ENCODE peak calls at places on chromosomes 11 and 22, in four cellular contexts. One of them, this sample, is unnamed.

GRCh38 chr11:79400717-79401330 is 40.0 kb downstream of the TENM4 start:
- DNase-seq in cardiac muscle cell: peak; percentile 60
- DNase-seq in K562: peak; percentile 10
- DNase-seq in CD8-positive, alpha-beta memory T cell: no peak
- DNase-seq in this sample: no peak

GRCh38 chr11:34027516-34028406 is 23.8 kb upstream of the CAPRIN1 start:
- DNase-seq in K562: no peak
- DNase-seq in CD8-positive, alpha-beta memory T cell: no peak
- DNase-seq in cardiac muscle cell: no peak
- DNase-seq in this sample: no peak

GRCh38 chr11:134488913-134489312 is 76.9 kb upstream of the B3GAT1 start:
- DNase-seq in CD8-positive, alpha-beta memory T cell: no peak
- DNase-seq in K562: no peak
- DNase-seq in cardiac muscle cell: no peak
- DNase-seq in this sample: no peak

GRCh38 chr11:83736689-83737088 is 450.5 kb upstream of the CCDC90B start:
- DNase-seq in K562: no peak
- DNase-seq in cardiac muscle cell: no peak
- DNase-seq in CD8-positive, alpha-beta memory T cell: no peak
- DNase-seq in this sample: no peak

GRCh38 chr11:12276831-12277475 is 100.4 kb upstream of the PARVA start:
- DNase-seq in K562: no peak
- DNase-seq in CD8-positive, alpha-beta memory T cell: no peak
- DNase-seq in cardiac muscle cell: no peak
- DNase-seq in this sample: no peak

GRCh38 chr11:111541209-111542061 is 915 bp downstream of the LAYN start:
- DNase-seq in CD8-positive, alpha-beta memory T cell: peak; percentile 10
- DNase-seq in K562: no peak
- DNase-seq in cardiac muscle cell: peak; percentile 36
- DNase-seq in this sample: peak; percentile 55

GRCh38 chr11:114242032-114242431 is 54.2 kb upstream of the NNMT start:
- DNase-seq in CD8-positive, alpha-beta memory T cell: no peak
- DNase-seq in cardiac muscle cell: no peak
- DNase-seq in K562: no peak
- DNase-seq in this sample: no peak

GRCh38 chr11:104435498-104435897 is 271.6 kb upstream of the PDGFD start:
- DNase-seq in CD8-positive, alpha-beta memory T cell: no peak
- DNase-seq in cardiac muscle cell: peak; percentile 6
- DNase-seq in K562: peak; percentile 22
- DNase-seq in this sample: no peak

GRCh38 chr22:33352768-33353167 is 294.6 kb upstream of the SYN3 start:
- DNase-seq in K562: no peak
- DNase-seq in CD8-positive, alpha-beta memory T cell: no peak
- DNase-seq in cardiac muscle cell: no peak
- DNase-seq in this sample: no peak

GRCh38 chr11:35313066-35313765 is 106.1 kb downstream of the SLC1A2 start:
- DNase-seq in K562: no peak
- DNase-seq in CD8-positive, alpha-beta memory T cell: no peak
- DNase-seq in cardiac muscle cell: peak; percentile 7
- DNase-seq in this sample: no peak

GRCh38 chr11:16001899-16002426 is 354.4 kb downstream of the SOX6 start:
- DNase-seq in CD8-positive, alpha-beta memory T cell: no peak
- DNase-seq in K562: no peak
- DNase-seq in cardiac muscle cell: no peak
- DNase-seq in this sample: peak; percentile 97
- H3K27ac ChIP-seq in CD8-positive, alpha-beta memory T cell: no peak overlapping the region
- H3K27ac ChIP-seq in K562: no peak overlapping the region
- H3K27ac ChIP-seq in cardiac muscle cell: no peak overlapping the region
- H3K27ac ChIP-seq in this sample: peak overlapping the region; percentile 2

GRCh38 chr11:19418221-19418620 is 177.5 kb upstream of the E2F8 start:
- DNase-seq in K562: no peak
- DNase-seq in cardiac muscle cell: no peak
- DNase-seq in CD8-positive, alpha-beta memory T cell: no peak
- DNase-seq in this sample: no peak
- H3K4me3 ChIP-seq in K562: no peak overlapping the region
- H3K4me3 ChIP-seq in cardiac muscle cell: no peak overlapping the region
- H3K4me3 ChIP-seq in CD8-positive, alpha-beta memory T cell: no peak overlapping the region
- H3K4me3 ChIP-seq in this sample: no peak overlapping the region

GRCh38 chr22:46107753-46108563 is 42.4 kb upstream of the PPARA start:
- DNase-seq in CD8-positive, alpha-beta memory T cell: no peak
- DNase-seq in cardiac muscle cell: no peak
- DNase-seq in K562: no peak
- DNase-seq in this sample: no peak
- H3K4me1 ChIP-seq in CD8-positive, alpha-beta memory T cell: no peaks in the 10 kb centered on the region
- H3K4me1 ChIP-seq in cardiac muscle cell: peaks cover 7% of the 10 kb centered on the region
- H3K4me1 ChIP-seq in K562: peaks cover 81% of the 10 kb centered on the region
- H3K4me1 ChIP-seq in this sample: peaks cover 14% of the 10 kb centered on the region

GRCh38 chr11:27397619-27398412 is 34.8 kb upstream of the CCDC34 start:
- DNase-seq in K562: peak; percentile 20
- DNase-seq in cardiac muscle cell: no peak
- DNase-seq in CD8-positive, alpha-beta memory T cell: no peak
- DNase-seq in this sample: no peak
- H3K27ac ChIP-seq in K562: no peak overlapping the region
- H3K27ac ChIP-seq in cardiac muscle cell: peak overlapping the region; percentile 94
- H3K27ac ChIP-seq in CD8-positive, alpha-beta memory T cell: no peak overlapping the region
- H3K27ac ChIP-seq in this sample: no peak overlapping the region

DNA sequence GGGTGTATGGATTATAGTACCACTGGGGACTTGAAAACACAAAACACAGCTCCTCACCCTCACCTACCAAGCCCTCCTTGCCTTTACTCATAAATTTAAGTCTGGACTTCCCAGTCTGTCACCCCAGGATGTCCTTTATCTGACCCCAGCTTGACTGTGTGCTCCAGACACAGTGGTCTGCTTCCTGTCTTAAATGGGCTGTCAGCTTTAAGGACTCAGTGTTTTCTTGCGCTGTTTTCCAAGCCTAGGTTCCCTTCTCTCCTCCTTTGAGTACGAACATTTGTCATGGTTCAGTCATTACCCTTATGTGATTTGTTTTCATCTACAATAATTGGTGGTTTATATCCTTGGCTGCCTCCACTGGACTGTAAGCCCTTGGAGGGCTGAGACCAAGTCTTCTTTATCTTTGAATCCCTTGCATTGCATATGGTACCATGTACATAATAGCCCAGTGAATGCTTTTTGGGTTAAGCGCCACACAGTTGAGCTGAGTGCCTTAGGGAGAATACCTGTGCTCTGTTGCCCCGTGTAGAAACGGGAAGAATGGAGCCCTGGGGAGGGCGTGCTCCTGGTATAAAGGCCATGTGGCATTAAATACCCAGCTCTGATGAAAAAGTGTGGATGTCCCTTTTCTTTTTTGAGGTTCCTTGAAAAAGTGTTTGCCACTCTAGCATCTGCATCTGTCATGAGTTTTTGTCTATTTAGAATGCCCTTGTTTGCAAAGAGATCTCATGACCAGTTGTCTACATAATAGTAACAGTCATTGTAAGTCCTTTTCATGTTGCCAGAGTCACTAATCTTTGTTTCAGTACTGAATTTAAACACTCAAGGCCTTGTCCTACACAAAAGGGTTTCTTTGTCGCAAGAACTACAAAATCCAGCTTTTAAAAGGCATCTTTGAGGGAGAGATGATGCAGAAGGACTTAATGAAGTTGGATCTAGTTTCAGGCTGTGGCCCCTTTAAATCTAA is 14.0 kb downstream of the PANX1 start:
- DNase-seq in cardiac muscle cell: peak; percentile 74
- DNase-seq in CD8-positive, alpha-beta memory T cell: no peak
- DNase-seq in K562: peak; percentile 73
- DNase-seq in this sample: no peak
- H3K4me3 ChIP-seq in cardiac muscle cell: no peak overlapping the region
- H3K4me3 ChIP-seq in CD8-positive, alpha-beta memory T cell: no peak overlapping the region
- H3K4me3 ChIP-seq in K562: no peak overlapping the region
- H3K4me3 ChIP-seq in this sample: no peak overlapping the region

GRCh38 chr11:19820100-19820499 is 107.5 kb downstream of the NAV2 start:
- DNase-seq in cardiac muscle cell: peak; percentile 18
- DNase-seq in CD8-positive, alpha-beta memory T cell: no peak
- DNase-seq in K562: no peak
- DNase-seq in this sample: no peak
- H3K4me1 ChIP-seq in cardiac muscle cell: peaks cover 11% of the 10 kb centered on the region
- H3K4me1 ChIP-seq in CD8-positive, alpha-beta memory T cell: no peaks in the 10 kb centered on the region
- H3K4me1 ChIP-seq in K562: no peaks in the 10 kb centered on the region
- H3K4me1 ChIP-seq in this sample: no peaks in the 10 kb centered on the region

GRCh38 chr11:45104790-45105084 is 41.7 kb upstream of the PRDM11 start:
- DNase-seq in CD8-positive, alpha-beta memory T cell: no peak
- DNase-seq in K562: no peak
- DNase-seq in cardiac muscle cell: no peak
- DNase-seq in this sample: no peak
- H3K27ac ChIP-seq in CD8-positive, alpha-beta memory T cell: no peak overlapping the region
- H3K27ac ChIP-seq in K562: no peak overlapping the region
- H3K27ac ChIP-seq in cardiac muscle cell: no peak overlapping the region
- H3K27ac ChIP-seq in this sample: no peak overlapping the region

DNA sequence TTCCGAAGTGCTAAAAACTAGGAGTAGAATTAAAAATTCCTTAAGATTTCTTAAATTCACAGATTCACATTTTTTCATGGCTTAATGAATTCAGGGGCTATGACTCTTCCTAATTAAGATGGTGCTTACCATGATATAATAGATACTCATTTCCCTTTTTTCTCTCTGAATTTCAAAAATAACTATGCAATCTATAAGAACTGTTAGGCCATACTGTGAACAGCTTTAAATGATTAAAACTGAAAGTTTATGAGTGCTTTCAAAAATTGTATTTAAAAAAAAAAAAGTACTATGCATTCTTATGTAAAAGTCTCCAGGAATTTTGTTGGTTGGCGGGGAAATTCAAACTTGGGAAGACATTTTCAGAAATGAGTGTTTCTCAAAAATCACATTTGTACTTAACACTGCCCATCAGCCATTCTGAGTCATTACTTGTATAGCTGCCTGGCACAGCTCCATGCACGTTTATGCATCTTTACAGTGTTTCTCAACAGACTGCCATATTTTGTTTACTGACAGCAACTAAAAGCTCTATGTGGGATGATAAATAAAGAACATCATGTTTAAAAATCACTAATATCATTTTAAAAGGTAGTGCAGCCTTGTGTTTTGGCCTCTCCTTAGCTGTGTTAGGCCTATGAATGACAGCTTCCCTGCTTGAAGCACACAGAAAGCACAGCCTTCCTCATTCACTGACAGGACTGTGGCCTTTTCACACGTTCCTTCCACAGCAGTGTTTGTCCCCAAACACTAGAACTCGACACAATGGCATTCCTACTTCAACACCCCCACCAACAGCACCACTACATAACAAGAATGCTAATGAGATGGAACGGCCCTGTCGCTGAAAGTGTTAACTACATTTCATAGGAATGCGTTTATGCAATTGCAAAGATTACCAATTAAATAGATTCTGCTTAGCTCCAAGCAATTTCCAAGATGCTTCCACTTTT is 131.4 kb downstream of the DCDC1 start:
- DNase-seq in CD8-positive, alpha-beta memory T cell: no peak
- DNase-seq in K562: no peak
- DNase-seq in cardiac muscle cell: no peak
- DNase-seq in this sample: no peak
- H3K4me3 ChIP-seq in CD8-positive, alpha-beta memory T cell: no peak overlapping the region
- H3K4me3 ChIP-seq in K562: no peak overlapping the region
- H3K4me3 ChIP-seq in cardiac muscle cell: no peak overlapping the region
- H3K4me3 ChIP-seq in this sample: no peak overlapping the region

DNA sequence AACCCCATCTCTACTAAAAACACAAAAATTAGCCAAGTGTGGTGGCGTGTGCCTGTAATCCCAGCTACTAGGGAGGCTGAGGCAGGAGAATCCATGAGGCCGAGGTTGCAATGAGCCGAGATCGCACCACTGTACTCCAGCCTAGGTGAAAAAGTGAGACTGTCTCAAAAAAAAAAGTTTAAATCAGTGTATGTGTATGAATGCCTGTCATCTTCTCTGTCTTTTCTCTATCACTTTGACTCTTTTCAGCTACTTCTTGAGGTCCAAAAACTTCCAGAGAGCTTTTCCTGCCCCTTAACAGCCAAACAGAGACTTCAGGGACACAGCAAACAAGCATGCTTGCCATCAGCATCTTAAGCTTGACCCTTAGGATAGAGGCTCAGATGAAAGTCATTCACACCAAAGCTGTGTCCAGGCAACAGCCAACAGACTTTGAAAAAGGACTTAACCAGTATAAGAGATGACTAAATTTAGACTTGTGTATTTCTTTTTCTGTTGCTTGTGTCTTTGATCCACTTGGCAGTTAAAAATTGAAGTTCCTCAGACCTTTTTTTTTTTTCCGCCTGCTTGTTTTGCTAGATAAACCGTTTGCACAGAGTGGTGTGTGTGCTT is 152.0 kb downstream of the DBX1 start:
- DNase-seq in K562: no peak
- DNase-seq in cardiac muscle cell: peak; percentile 51
- DNase-seq in CD8-positive, alpha-beta memory T cell: no peak
- DNase-seq in this sample: no peak
- H3K4me1 ChIP-seq in K562: no peaks in the 10 kb centered on the region
- H3K4me1 ChIP-seq in cardiac muscle cell: peaks cover 87% of the 10 kb centered on the region
- H3K4me1 ChIP-seq in CD8-positive, alpha-beta memory T cell: no peaks in the 10 kb centered on the region
- H3K4me1 ChIP-seq in this sample: no peaks in the 10 kb centered on the region

GRCh38 chr11:2779499-2779980 is 79.7 kb upstream of the KCNQ1OT1 start:
- DNase-seq in CD8-positive, alpha-beta memory T cell: no peak
- DNase-seq in cardiac muscle cell: no peak
- DNase-seq in K562: peak; percentile 77
- DNase-seq in this sample: no peak
- H3K27ac ChIP-seq in CD8-positive, alpha-beta memory T cell: peak overlapping the region; percentile 69
- H3K27ac ChIP-seq in cardiac muscle cell: peak overlapping the region; percentile 92
- H3K27ac ChIP-seq in K562: peak overlapping the region; percentile 87
- H3K27ac ChIP-seq in this sample: no peak overlapping the region

This sample was measured in SJSA1.